ENCODE peak calls at places on chromosome 22, in four cellular contexts. K is SJCRH30, B is T47D, E is substantia nigra. X is an unnamed sample.
A peak's percentile ranks its signal among the peaks of the same experiment; 100 is the strongest.

GRCh38 chr22:29320546-29320945 is 5.0 kb upstream of the RASL10A start:
- DNase-seq in K (no peak), B (peak; percentile 39), E (no peak), X (no peak)

GRCh38 chr22:45644714-45645113 is 26.9 kb upstream of the ATXN10 start:
- DNase-seq in K (no peak), B (no peak), E (no peak), X (no peak)

GRCh38 chr22:37824674-37825641 is 1.8 kb downstream of the GALR3 start:
- DNase-seq in K (no peak), B (no peak), E (no peak), X (no peak)

GRCh38 chr22:27850000-27850465 is 48.5 kb upstream of the MN1 start:
- DNase-seq in K (no peak), B (no peak), E (no peak), X (no peak)

GRCh38 chr22:19875531-19876313 is 21.0 kb upstream of the GNB1L start:
- DNase-seq in K (no peak), B (no peak), E (no peak), X (no peak)

GRCh38 chr22:44286673-44287072 is 26.1 kb downstream of the SHISAL1 start:
- DNase-seq in K (no peak), B (no peak), E (no peak), X (no peak)

GRCh38 chr22:44147821-44148574 is 32.7 kb upstream of the PARVG start:
- DNase-seq in K (no peak), B (no peak), E (no peak), X (no peak)

GRCh38 chr22:48574776-48575566 is 1252.7 kb downstream of the BRD1 start:
- DNase-seq in K (peak; percentile 21), B (no peak), E (peak; percentile 50), X (peak; percentile 69)

GRCh38 chr22:34877506-34877905 is 188.5 kb upstream of the ISX start:
- DNase-seq in K (no peak), B (no peak), E (no peak), X (no peak)

GRCh38 chr22:36397081-36397766 is 9.5 kb upstream of the MYH9 start:
- DNase-seq in K (no peak), B (no peak), E (no peak), X (no peak)

GRCh38 chr22:43968614-43969013 is 13.4 kb downstream of the SAMM50 start:
- DNase-seq in K (no peak), B (no peak), E (no peak), X (no peak)

GRCh38 chr22:39123811-39124668 is 27.0 kb downstream of the APOBEC3H start:
- DNase-seq in K (no peak), B (no peak), E (no peak), X (no peak)

GRCh38 chr22:18121436-18122253 is 11.0 kb downstream of the TUBA8 start:
- DNase-seq in K (no peak), B (no peak), E (no peak), X (no peak)

GRCh38 chr22:31637938-31638618 is 23.9 kb downstream of the PISD start:
- DNase-seq in K (no peak), B (peak; percentile 88), E (no peak), X (peak; percentile 12)

GRCh38 chr22:26066534-26066933 is 102.7 kb upstream of the SEZ6L start:
- DNase-seq in K (peak; percentile 11), B (no peak), E (no peak), X (peak; percentile 11)

GRCh38 chr22:49812838-49813237 is 14.8 kb downstream of the BRD1 start:
- DNase-seq in K (no peak), B (no peak), E (no peak), X (no peak)

GRCh38 chr22:50020606-50021005 is 8.0 kb upstream of the IL17REL start:
- DNase-seq in K (no peak), B (no peak), E (no peak), X (no peak)

GRCh38 chr22:27220349-27220748 is 563.0 kb downstream of the MIAT start:
- DNase-seq in K (no peak), B (no peak), E (no peak), X (no peak)

GRCh38 chr22:35637943-35638342 is 10.3 kb upstream of the APOL6 start:
- DNase-seq in K (no peak), B (no peak), E (no peak), X (no peak)